ENCODE peak calls at places on chromosome 13, in six cellular contexts. J is GM10248, V is AG09309, M is left ventricle myocardium inferior, K is coronary artery, W is nephron progenitor cell. N is an unnamed sample.

GRCh38 chr13:85536706-85537105 is 262.5 kb downstream of the SLITRK6 start:
- DNase-seq in M (no peak), J (no peak), V (no peak), W (no peak), K (no peak), N (no peak)

GRCh38 chr13:100610399-100611347 is 22.1 kb upstream of the GGACT start:
- DNase-seq in W (no peak), K (no peak), M (no peak), V (no peak), J (peak), N (no peak)

GRCh38 chr13:47287291-47287751 is 390.5 kb upstream of the HTR2A start:
- DNase-seq in K (no peak), M (no peak), V (no peak), W (no peak), J (no peak), N (no peak)

GRCh38 chr13:65913173-65913572 is 1317.0 kb downstream of the PCDH9 start:
- DNase-seq in M (no peak), K (no peak), W (no peak), J (no peak), V (peak), N (no peak)

GRCh38 chr13:107964356-107964755 is 251.0 kb downstream of the LIG4 start:
- DNase-seq in K (no peak), W (no peak), J (no peak), M (no peak), V (no peak), N (no peak)

GRCh38 chr13:99414048-99414995 is 87.0 kb upstream of the TM9SF2 start:
- DNase-seq in W (no peak), M (no peak), J (no peak), K (no peak), V (no peak), N (no peak)

GRCh38 chr13:53612200-53612599 is 583.6 kb downstream of the OLFM4 start:
- DNase-seq in J (no peak), W (no peak), K (no peak), M (no peak), V (no peak), N (no peak)

GRCh38 chr13:37640499-37640898 is 41.9 kb upstream of the POSTN start:
- DNase-seq in K (no peak), J (no peak), M (no peak), W (peak), V (peak), N (no peak)

GRCh38 chr13:94249512-94249911 is 230.0 kb downstream of the DCT start:
- DNase-seq in V (peak), J (no peak), K (no peak), M (no peak), W (no peak), N (no peak)

GRCh38 chr13:72346716-72347115 is 380.7 kb downstream of the MZT1 start:
- DNase-seq in W (no peak), J (no peak), K (no peak), M (no peak), V (no peak), N (no peak)

GRCh38 chr13:95546919-95547318 is 5.6 kb upstream of the CLDN10 start:
- DNase-seq in W (no peak), V (no peak), J (no peak), M (no peak), K (no peak), N (no peak)

GRCh38 chr13:109647046-109647445 is 139.3 kb downstream of the IRS2 start:
- DNase-seq in W (no peak), J (no peak), V (no peak), K (no peak), M (no peak), N (no peak)

GRCh38 chr13:45174478-45174877 is 26.4 kb downstream of the KCTD4 start:
- DNase-seq in J (no peak), W (no peak), V (no peak), K (no peak), M (no peak), N (no peak)

GRCh38 chr13:45180303-45180702 is 20.5 kb downstream of the KCTD4 start:
- DNase-seq in M (no peak), W (no peak), K (no peak), J (no peak), V (no peak), N (no peak)

GRCh38 chr13:45180713-45181601 is 19.9 kb downstream of the KCTD4 start:
- DNase-seq in J (no peak), K (no peak), V (no peak), W (no peak), M (no peak), N (no peak)

GRCh38 chr13:45178349-45179142 is 22.3 kb downstream of the KCTD4 start:
- DNase-seq in V (no peak), K (no peak), W (no peak), M (no peak), J (no peak), N (no peak)

GRCh38 chr13:45179428-45179827 is 21.4 kb downstream of the KCTD4 start:
- DNase-seq in V (no peak), J (no peak), K (no peak), M (no peak), W (no peak), N (no peak)
- TF ChIP-seq CTCF in V (no peak), J (no peak), K (no peak), M (no peak), W (no peak), N (no peak)

GRCh38 chr13:113275387-113275786 is 21.7 kb upstream of the LAMP1 start:
- DNase-seq in J (no peak), K (no peak), W (peak), M (no peak), V (peak), N (no peak)
- TF ChIP-seq CTCF in J (peak), K (peak), W (peak), M (peak), V (peak), N (no peak)

DNA sequence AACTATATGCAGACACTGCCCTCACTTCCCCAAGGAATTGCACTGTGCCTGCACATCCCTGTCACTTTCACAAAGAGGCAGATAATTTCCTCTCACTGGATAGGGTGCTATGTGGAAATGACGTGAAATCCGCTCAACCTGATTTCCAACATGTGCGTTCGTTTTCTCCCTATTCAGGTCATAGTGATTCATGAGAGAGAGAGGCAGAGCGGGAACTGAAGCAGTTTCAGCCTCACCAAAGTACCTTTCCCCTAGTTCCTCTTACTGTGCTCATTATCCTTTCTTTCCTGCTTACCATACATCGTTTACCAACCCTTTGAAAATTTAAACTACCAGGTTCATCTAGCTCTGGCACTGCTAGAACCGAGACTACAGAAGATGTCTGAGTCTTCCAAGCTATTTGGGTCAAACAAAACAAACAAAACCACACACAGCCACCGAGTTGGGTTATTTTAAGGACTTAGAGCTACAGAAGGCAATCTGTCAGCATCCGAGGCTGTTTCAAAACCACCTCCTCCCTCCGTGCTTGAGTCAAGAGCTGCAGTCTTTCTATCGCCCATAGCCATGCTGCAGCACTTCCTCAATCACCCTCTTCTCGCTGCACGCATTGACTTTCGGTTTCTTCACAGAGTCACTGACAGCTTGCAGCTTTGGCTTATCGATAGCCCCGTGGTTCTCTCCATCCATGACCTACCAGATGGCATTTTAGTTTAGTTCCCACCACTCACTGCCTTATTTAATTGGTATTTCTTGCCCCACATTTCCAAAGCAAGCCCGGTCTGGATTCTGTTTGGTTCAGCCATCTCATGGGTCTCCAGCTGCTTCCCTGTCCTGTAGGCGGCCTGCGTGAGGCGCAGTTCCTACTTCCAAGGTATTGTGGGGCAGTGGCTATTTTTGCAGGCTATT is 1395.8 kb downstream of the EFNB2 start:
- DNase-seq in M (peak), V (no peak), W (no peak), K (no peak), J (peak), N (no peak)
- TF ChIP-seq CTCF in M (peak), V (peak), W (no peak), K (peak), J (peak), N (no peak)

GRCh38 chr13:112885242-112885781 is 83.7 kb upstream of the MCF2L start:
- DNase-seq in M (no peak), W (no peak), K (no peak), J (no peak), V (no peak), N (no peak)
- TF ChIP-seq CTCF in M (no peak), W (no peak), K (no peak), J (no peak), V (no peak), N (no peak)